ENCODE peak calls at places on chromosomes 4 and X, in five cellular contexts. One of them, this sample, is unnamed.

GRCh38 chr4:17368408-17368807 is 143.5 kb downstream of the QDPR start:
- DNase-seq in T-helper 2 cell treated with Interferon-gamma antibody and Interleukin-4, amounts not matched to agents 5 μg/mL and 100 μg/mL, for 36 hours: no peak
- DNase-seq in GDM1: no peak
- DNase-seq in activated T-helper 1 cell treated with Interleukin-2 at 50 U/mL for 16 hours: no peak
- DNase-seq in Right ventricle myocardium inferior: no peak
- DNase-seq in this sample: no peak

GRCh38 chrX:75887833-75888232 is 102.8 kb upstream of the MAGEE2 start:
- DNase-seq in T-helper 2 cell treated with Interferon-gamma antibody and Interleukin-4, amounts not matched to agents 5 μg/mL and 100 μg/mL, for 36 hours: no peak
- DNase-seq in GDM1: no peak
- DNase-seq in activated T-helper 1 cell treated with Interleukin-2 at 50 U/mL for 16 hours: no peak
- DNase-seq in Right ventricle myocardium inferior: no peak
- DNase-seq in this sample: no peak

GRCh38 chr4:133921280-133922195 is 280.1 kb downstream of the PABPC4L start:
- DNase-seq in T-helper 2 cell treated with Interferon-gamma antibody and Interleukin-4, amounts not matched to agents 5 μg/mL and 100 μg/mL, for 36 hours: no peak
- DNase-seq in GDM1: peak
- DNase-seq in activated T-helper 1 cell treated with Interleukin-2 at 50 U/mL for 16 hours: no peak
- DNase-seq in Right ventricle myocardium inferior: no peak
- DNase-seq in this sample: no peak

GRCh38 chr4:23368081-23368697 is 521.7 kb downstream of the PPARGC1A start:
- DNase-seq in T-helper 2 cell treated with Interferon-gamma antibody and Interleukin-4, amounts not matched to agents 5 μg/mL and 100 μg/mL, for 36 hours: no peak
- DNase-seq in GDM1: no peak
- DNase-seq in activated T-helper 1 cell treated with Interleukin-2 at 50 U/mL for 16 hours: no peak
- DNase-seq in Right ventricle myocardium inferior: no peak
- DNase-seq in this sample: no peak

GRCh38 chrX:22097295-22097694 is 65.2 kb downstream of the PHEX start:
- DNase-seq in T-helper 2 cell treated with Interferon-gamma antibody and Interleukin-4, amounts not matched to agents 5 μg/mL and 100 μg/mL, for 36 hours: no peak
- DNase-seq in GDM1: no peak
- DNase-seq in activated T-helper 1 cell treated with Interleukin-2 at 50 U/mL for 16 hours: no peak
- DNase-seq in Right ventricle myocardium inferior: no peak
- DNase-seq in this sample: no peak

GRCh38 chrX:49186125-49187027 is at the start of gene PRICKLE3:
- DNase-seq in T-helper 2 cell treated with Interferon-gamma antibody and Interleukin-4, amounts not matched to agents 5 μg/mL and 100 μg/mL, for 36 hours: peak
- DNase-seq in GDM1: peak
- DNase-seq in activated T-helper 1 cell treated with Interleukin-2 at 50 U/mL for 16 hours: peak
- DNase-seq in Right ventricle myocardium inferior: peak
- DNase-seq in this sample: no peak

GRCh38 chr4:22482250-22483127 is 33.4 kb downstream of the ADGRA3 start:
- DNase-seq in T-helper 2 cell treated with Interferon-gamma antibody and Interleukin-4, amounts not matched to agents 5 μg/mL and 100 μg/mL, for 36 hours: no peak
- DNase-seq in GDM1: no peak
- DNase-seq in activated T-helper 1 cell treated with Interleukin-2 at 50 U/mL for 16 hours: no peak
- DNase-seq in Right ventricle myocardium inferior: no peak
- DNase-seq in this sample: no peak

GRCh38 chr4:75880278-75880677 is 22.0 kb downstream of the PPEF2 start:
- DNase-seq in T-helper 2 cell treated with Interferon-gamma antibody and Interleukin-4, amounts not matched to agents 5 μg/mL and 100 μg/mL, for 36 hours: no peak
- DNase-seq in GDM1: no peak
- DNase-seq in activated T-helper 1 cell treated with Interleukin-2 at 50 U/mL for 16 hours: no peak
- DNase-seq in Right ventricle myocardium inferior: no peak
- DNase-seq in this sample: no peak

GRCh38 chrX:9562851-9563250 is 98.0 kb downstream of the TBL1X start:
- DNase-seq in T-helper 2 cell treated with Interferon-gamma antibody and Interleukin-4, amounts not matched to agents 5 μg/mL and 100 μg/mL, for 36 hours: no peak
- DNase-seq in GDM1: no peak
- DNase-seq in activated T-helper 1 cell treated with Interleukin-2 at 50 U/mL for 16 hours: no peak
- DNase-seq in Right ventricle myocardium inferior: no peak
- DNase-seq in this sample: no peak

GRCh38 chr4:128355301-128355700 is 67.7 kb upstream of the PGRMC2 start:
- DNase-seq in T-helper 2 cell treated with Interferon-gamma antibody and Interleukin-4, amounts not matched to agents 5 μg/mL and 100 μg/mL, for 36 hours: no peak
- DNase-seq in GDM1: no peak
- DNase-seq in activated T-helper 1 cell treated with Interleukin-2 at 50 U/mL for 16 hours: no peak
- DNase-seq in Right ventricle myocardium inferior: no peak
- DNase-seq in this sample: no peak

GRCh38 chr4:185716008-185716976 is 95.7 kb downstream of the SORBS2 start:
- DNase-seq in T-helper 2 cell treated with Interferon-gamma antibody and Interleukin-4, amounts not matched to agents 5 μg/mL and 100 μg/mL, for 36 hours: no peak
- DNase-seq in GDM1: no peak
- DNase-seq in activated T-helper 1 cell treated with Interleukin-2 at 50 U/mL for 16 hours: no peak
- DNase-seq in Right ventricle myocardium inferior: peak
- DNase-seq in this sample: no peak

GRCh38 chr4:1350169-1350520 is 3.1 kb downstream of the UVSSA start:
- DNase-seq in T-helper 2 cell treated with Interferon-gamma antibody and Interleukin-4, amounts not matched to agents 5 μg/mL and 100 μg/mL, for 36 hours: no peak
- DNase-seq in GDM1: no peak
- DNase-seq in activated T-helper 1 cell treated with Interleukin-2 at 50 U/mL for 16 hours: no peak
- DNase-seq in Right ventricle myocardium inferior: no peak
- DNase-seq in this sample: no peak

GRCh38 chrX:19487520-19488200 is 27.6 kb downstream of the MAP3K15 start:
- DNase-seq in T-helper 2 cell treated with Interferon-gamma antibody and Interleukin-4, amounts not matched to agents 5 μg/mL and 100 μg/mL, for 36 hours: no peak
- DNase-seq in GDM1: no peak
- DNase-seq in activated T-helper 1 cell treated with Interleukin-2 at 50 U/mL for 16 hours: no peak
- DNase-seq in Right ventricle myocardium inferior: no peak
- DNase-seq in this sample: no peak

GRCh38 chrX:69018416-69019072 is 146.7 kb downstream of the PJA1 start:
- DNase-seq in T-helper 2 cell treated with Interferon-gamma antibody and Interleukin-4, amounts not matched to agents 5 μg/mL and 100 μg/mL, for 36 hours: no peak
- DNase-seq in GDM1: no peak
- DNase-seq in activated T-helper 1 cell treated with Interleukin-2 at 50 U/mL for 16 hours: no peak
- DNase-seq in Right ventricle myocardium inferior: no peak
- DNase-seq in this sample: no peak

GRCh38 chr4:45317276-45317675 is 590.9 kb upstream of the GNPDA2 start:
- DNase-seq in T-helper 2 cell treated with Interferon-gamma antibody and Interleukin-4, amounts not matched to agents 5 μg/mL and 100 μg/mL, for 36 hours: no peak
- DNase-seq in GDM1: no peak
- DNase-seq in activated T-helper 1 cell treated with Interleukin-2 at 50 U/mL for 16 hours: no peak
- DNase-seq in Right ventricle myocardium inferior: no peak
- DNase-seq in this sample: no peak

This sample was measured in Panc1.